ENCODE peak calls at places on chromosomes 7 and 10, in four cellular contexts. E, K, W and U are unnamed samples.

GRCh38 chr7:86926732-86927131 is 132.7 kb downstream of the ELAPOR2 start:
- DNase-seq in W (no peak), K (no peak), E (peak), U (no peak)

GRCh38 chr7:1175967-1176851 is 16.2 kb upstream of the ZFAND2A start:
- DNase-seq in E (peak), W (peak), K (peak), U (peak)

GRCh38 chr7:123974326-123974908 is 49.4 kb downstream of the SPAM1 start:
- DNase-seq in E (no peak), W (no peak), K (no peak), U (no peak)

GRCh38 chr10:25811141-25811685 is 122.8 kb upstream of the MYO3A start:
- DNase-seq in E (no peak), K (no peak), W (no peak), U (no peak)

GRCh38 chr7:21338728-21339164 is 89.1 kb upstream of the SP4 start:
- DNase-seq in E (no peak), W (no peak), K (no peak), U (no peak)

GRCh38 chr7:156356551-156356950 is 284.0 kb upstream of the RNF32 start:
- DNase-seq in E (no peak), W (no peak), K (no peak), U (no peak)

GRCh38 chr10:21705828-21706176 is 171.8 kb downstream of the MLLT10 start:
- DNase-seq in K (no peak), E (no peak), W (no peak), U (no peak)

GRCh38 chr7:52017802-52018679 is 701.4 kb upstream of the COBL start:
- DNase-seq in W (peak), E (no peak), K (no peak), U (no peak)

GRCh38 chr7:107913846-107914245 is 22.9 kb downstream of the DLD start:
- DNase-seq in W (no peak), K (no peak), E (peak), U (no peak)

GRCh38 chr10:22550732-22551131 is 163.6 kb downstream of the PIP4K2A start:
- DNase-seq in K (no peak), W (no peak), E (peak), U (no peak)

GRCh38 chr7:41624818-41625217 is 78.1 kb downstream of the INHBA start:
- DNase-seq in K (no peak), E (peak), W (no peak), U (no peak)

GRCh38 chr10:13161267-13162012 is at the start of gene MCM10:
- DNase-seq in W (peak), K (peak), E (peak), U (peak)

GRCh38 chr10:13162013-13162364 is 631 bp downstream of the MCM10 start:
- DNase-seq in E (no peak), K (no peak), W (no peak), U (no peak)

GRCh38 chr10:13160934-13161266 is 458 bp upstream of the MCM10 start:
- DNase-seq in W (no peak), K (no peak), E (no peak), U (no peak)

GRCh38 chr10:13163859-13164258 is 2.5 kb downstream of the MCM10 start:
- DNase-seq in K (no peak), E (no peak), W (no peak), U (no peak)

GRCh38 chr10:13158401-13158800 is 3.0 kb upstream of the MCM10 start:
- DNase-seq in W (peak), E (no peak), K (no peak), U (no peak)
- TF ChIP-seq POLR2A in W (no peak), E (no peak), K (no peak), U (no peak)

GRCh38 chr10:17606547-17607040 is 10.6 kb downstream of the HACD1 start:
- DNase-seq in K (no peak), W (no peak), E (no peak), U (no peak)
- H3K27ac ChIP-seq in K (no peak), W (no peak), E (no peak), U (no peak)

DNA sequence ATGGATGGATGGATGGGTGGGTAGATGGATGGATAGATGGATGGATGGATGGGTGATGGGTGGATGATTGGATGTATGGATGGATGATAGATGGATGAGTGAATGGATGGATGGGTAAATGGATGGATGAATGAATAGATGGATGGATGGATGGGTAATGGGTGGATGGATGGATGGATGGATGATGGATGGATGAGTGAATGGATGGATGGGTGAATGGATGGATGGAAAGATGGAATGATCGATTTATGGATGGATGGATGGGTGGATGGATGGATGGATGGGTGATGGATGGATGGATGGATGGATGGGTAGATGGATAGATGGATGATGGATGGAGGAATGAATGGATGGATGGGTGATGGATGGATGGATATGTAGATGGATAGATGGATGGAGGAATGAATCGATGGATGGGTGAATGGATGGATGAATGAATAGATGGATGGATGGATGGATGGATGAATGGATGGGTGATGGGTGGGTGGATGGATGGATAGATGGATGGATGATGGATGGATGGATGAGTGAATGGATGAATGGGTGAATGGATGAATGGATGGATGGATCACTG is 557.1 kb upstream of the FOXK1 start:
- DNase-seq in E (no peak), K (peak), W (no peak), U (no peak)
- TF ChIP-seq POLR2A in E (no peak), K (no peak), W (no peak), U (no peak)

GRCh38 chr7:138890782-138891445 is 90.3 kb downstream of the KIAA1549 start:
- DNase-seq in W (no peak), E (peak), K (no peak), U (no peak)

GRCh38 chr7:138891446-138891810 is 89.8 kb downstream of the KIAA1549 start:
- DNase-seq in E (no peak), K (no peak), W (no peak), U (no peak)

GRCh38 chr7:138892808-138893207 is 88.4 kb downstream of the KIAA1549 start:
- DNase-seq in E (no peak), W (no peak), K (no peak), U (peak)

GRCh38 chr7:138892016-138892630 is 89.1 kb downstream of the KIAA1549 start:
- DNase-seq in K (no peak), E (no peak), W (no peak), U (no peak)

DNA sequence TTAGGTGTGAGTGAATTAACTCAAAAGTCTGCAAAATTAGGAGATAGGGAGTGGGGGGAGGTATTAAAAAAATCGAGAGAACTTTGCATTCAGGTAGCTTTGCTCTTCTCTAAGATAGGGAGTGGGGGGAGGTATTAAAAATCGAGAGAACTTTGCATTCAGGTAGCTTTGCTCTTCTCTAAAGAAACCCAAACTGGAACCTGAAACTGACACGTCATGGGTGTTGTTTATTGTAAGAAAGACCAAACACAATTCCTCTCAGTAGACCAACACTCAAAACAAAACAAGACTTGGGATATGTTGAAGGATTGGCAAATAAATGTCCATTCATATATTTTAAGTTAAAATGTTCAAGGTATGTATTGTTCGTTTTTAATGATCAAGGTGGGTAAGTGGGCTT is 87.9 kb downstream of the KIAA1549 start:
- DNase-seq in E (no peak), K (no peak), W (no peak), U (no peak)
- H3K27ac ChIP-seq in E (no peak), K (no peak), W (no peak), U (no peak)